ENCODE peak calls at places on chromosomes 12 and 14, in six cellular contexts. P is H7, S is uterus, C is aorta, K is AG04450, A is ovary. X is an unnamed sample. For H3K27me3, the result is how much of the 10 kb centered on the place peaks cover.

GRCh38 chr14:94650444-94650775 is 38.2 kb downstream of the SERPINA3 start:
- DNase-seq in P (no peak), S (no peak), C (no peak), K (no peak), A (no peak), X (no peak)

GRCh38 chr14:101288436-101289229 is 272.7 kb upstream of the DIO3 start:
- DNase-seq in P (no peak), S (peak), C (no peak), K (no peak), A (no peak), X (no peak)

GRCh38 chr12:46494424-46494823 is 121.9 kb upstream of the SLC38A2 start:
- DNase-seq in P (peak), S (no peak), C (no peak), K (peak), A (no peak), X (peak)

GRCh38 chr14:73452341-73453191 is 5.8 kb downstream of the NUMB start:
- DNase-seq in P (no peak), S (no peak), C (no peak), K (peak), A (no peak), X (peak)

GRCh38 chr14:100454437-100454836 is 131.3 kb downstream of the SLC25A47 start:
- DNase-seq in P (no peak), S (no peak), C (no peak), K (no peak), A (no peak), X (no peak)

GRCh38 chr12:88638388-88638787 is 58.1 kb upstream of the KITLG start:
- DNase-seq in P (peak), S (no peak), C (no peak), K (no peak), A (no peak), X (no peak)

GRCh38 chr12:93571854-93572711 is at the start of gene SOCS2:
- DNase-seq in P (peak), S (peak), C (peak), K (no peak), A (peak), X (no peak)

GRCh38 chr12:118060301-118061010 is 523 bp downstream of the WSB2 start:
- DNase-seq in P (peak), S (peak), C (peak), K (no peak), A (peak), X (no peak)

GRCh38 chr12:63935361-63935760 is 90.9 kb downstream of the SRGAP1 start:
- DNase-seq in P (no peak), S (no peak), C (no peak), K (no peak), A (no peak), X (no peak)

GRCh38 chr12:46379352-46379751 is 6.8 kb upstream of the SLC38A2 start:
- DNase-seq in P (no peak), S (no peak), C (no peak), K (no peak), A (no peak), X (no peak)

GRCh38 chr14:92925446-92925845 is 2.5 kb downstream of the CHGA start:
- DNase-seq in P (no peak), S (no peak), C (no peak), K (no peak), A (no peak), X (no peak)
- H3K4me3 ChIP-seq in P (no peak), S (no peak), C (no peak), K (no peak), A (no peak), X (no peak)

DNA sequence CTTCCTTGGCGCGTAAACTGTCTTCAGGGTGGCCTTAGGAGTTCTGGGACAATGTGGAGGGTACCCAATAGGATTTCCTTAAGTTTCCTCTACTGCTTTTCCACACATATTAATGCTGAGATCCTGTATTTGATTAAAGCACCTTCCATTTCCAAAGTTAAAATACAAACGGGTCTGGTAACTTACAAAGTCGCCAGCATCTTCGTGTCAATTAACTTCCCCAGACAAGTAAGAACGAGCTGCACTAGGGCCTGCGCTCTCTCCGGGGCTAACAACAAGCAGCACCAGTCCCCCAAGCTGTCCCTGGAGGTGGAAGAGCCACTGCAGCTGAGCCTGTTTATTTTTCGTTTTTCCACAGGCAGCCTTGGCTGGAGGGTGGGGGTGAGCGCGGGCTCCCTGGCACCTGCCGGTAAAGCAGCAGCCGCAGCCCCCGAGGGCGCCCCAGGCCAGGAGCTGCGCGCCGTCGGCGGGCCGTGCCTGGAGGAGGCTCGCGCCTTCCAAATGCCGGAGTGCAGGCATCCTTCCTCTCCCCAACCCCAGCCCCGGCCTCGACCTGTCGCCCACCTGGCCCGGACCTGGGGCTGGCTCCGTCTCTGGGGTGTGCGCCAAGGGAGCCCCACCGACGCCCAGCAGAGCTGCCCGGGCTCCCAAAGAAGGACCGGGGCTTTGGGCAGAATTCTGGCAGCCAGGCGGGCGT is 130.7 kb downstream of the NDUFA12 start:
- DNase-seq in P (peak), S (no peak), C (no peak), K (no peak), A (peak), X (no peak)
- H3K27me3 ChIP-seq in P (under half), S (under half), C (under half), K (under half), A (under half), X (under half)

GRCh38 chr12:22627351-22627750 is 2.4 kb downstream of the ETNK1 start:
- DNase-seq in P (no peak), S (no peak), C (no peak), K (no peak), A (no peak), X (no peak)
- H3K4me3 ChIP-seq in P (no peak), S (peak), C (peak), K (peak), A (peak), X (peak)

DNA sequence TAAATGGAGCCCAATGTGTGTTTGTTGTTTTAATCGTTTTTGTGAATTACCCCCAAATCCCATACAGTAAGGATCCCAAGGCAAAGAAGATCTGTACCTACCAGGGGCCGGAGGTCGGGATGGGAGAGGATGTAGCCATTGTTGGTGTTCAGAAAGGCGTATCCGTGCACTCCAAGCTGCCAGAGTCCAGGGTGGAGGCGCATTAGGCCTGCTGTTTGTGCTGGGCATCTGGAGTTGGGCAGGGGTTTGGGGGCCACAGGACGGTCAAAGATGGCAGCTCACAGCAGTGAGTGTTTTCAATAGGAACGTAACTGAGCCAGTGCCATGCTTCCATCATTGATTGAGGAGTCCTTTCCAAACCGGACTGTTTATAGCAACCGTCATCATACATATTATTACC is 40.2 kb downstream of the CACNA2D4 start:
- DNase-seq in P (no peak), S (no peak), C (no peak), K (no peak), A (no peak), X (no peak)
- H3K27me3 ChIP-seq in P (under half), S (under half), C (under half), K (half or more), A (under half), X (under half)

GRCh38 chr12:70052931-70053497 is 190.2 kb upstream of the CNOT2 start:
- DNase-seq in P (no peak), S (peak), C (no peak), K (no peak), A (no peak), X (peak)
- H3K4me3 ChIP-seq in P (no peak), S (no peak), C (no peak), K (no peak), A (no peak), X (no peak)

GRCh38 chr14:56795284-56795622 is 15.0 kb downstream of the OTX2 start:
- DNase-seq in P (no peak), S (no peak), C (no peak), K (no peak), A (no peak), X (no peak)
- H3K27me3 ChIP-seq in P (half or more), S (half or more), C (under half), K (half or more), A (under half), X (half or more)

GRCh38 chr12:50239355-50239891 is 43.9 kb downstream of the LIMA1 start:
- DNase-seq in P (no peak), S (no peak), C (no peak), K (no peak), A (no peak), X (no peak)

GRCh38 chr12:50240792-50241114 is 42.6 kb downstream of the LIMA1 start:
- DNase-seq in P (no peak), S (no peak), C (no peak), K (no peak), A (no peak), X (no peak)

GRCh38 chr12:50240096-50240791 is 43.1 kb downstream of the LIMA1 start:
- DNase-seq in P (no peak), S (no peak), C (no peak), K (no peak), A (no peak), X (no peak)

GRCh38 chr12:50242751-50243191 is 40.5 kb downstream of the LIMA1 start:
- DNase-seq in P (no peak), S (no peak), C (no peak), K (no peak), A (no peak), X (no peak)

DNA sequence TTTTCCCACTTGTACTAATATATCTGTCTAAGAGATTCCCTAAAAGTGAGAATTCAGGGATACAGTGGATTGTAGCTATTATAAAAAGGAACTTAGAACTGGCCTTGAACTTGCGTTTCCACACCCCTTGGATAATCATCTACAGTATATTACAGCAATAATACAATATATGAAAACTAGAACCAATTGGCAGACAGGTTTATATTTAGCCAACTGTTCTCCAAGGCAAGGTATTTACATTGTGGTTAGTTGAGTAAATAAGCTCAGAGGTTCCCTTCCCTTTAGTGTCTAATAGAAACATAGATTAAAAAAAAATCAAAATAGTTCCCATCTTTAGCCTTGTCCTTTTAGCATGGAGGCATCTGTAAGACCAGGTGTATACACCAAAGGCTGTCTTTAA is 42.1 kb downstream of the LIMA1 start:
- DNase-seq in P (no peak), S (no peak), C (no peak), K (no peak), A (no peak), X (no peak)
- H3K4me3 ChIP-seq in P (no peak), S (no peak), C (no peak), K (no peak), A (no peak), X (no peak)

GRCh38 chr12:125167658-125168057 is 102.4 kb downstream of the AACS start:
- DNase-seq in P (no peak), S (no peak), C (no peak), K (no peak), A (no peak), X (no peak)

GRCh38 chr12:125172231-125172850 is 107.1 kb downstream of the AACS start:
- DNase-seq in P (no peak), S (no peak), C (no peak), K (no peak), A (no peak), X (no peak)

GRCh38 chr12:125171267-125171666 is 106.0 kb downstream of the AACS start:
- DNase-seq in P (no peak), S (no peak), C (no peak), K (no peak), A (no peak), X (no peak)

GRCh38 chr12:125169870-125170269 is 104.6 kb downstream of the AACS start:
- DNase-seq in P (no peak), S (no peak), C (no peak), K (no peak), A (no peak), X (no peak)

GRCh38 chr12:125169451-125169850 is 104.2 kb downstream of the AACS start:
- DNase-seq in P (no peak), S (no peak), C (no peak), K (no peak), A (no peak), X (no peak)
- H3K27me3 ChIP-seq in P (under half), S (under half), C (under half), K (under half), A (under half), X (under half)

DNA sequence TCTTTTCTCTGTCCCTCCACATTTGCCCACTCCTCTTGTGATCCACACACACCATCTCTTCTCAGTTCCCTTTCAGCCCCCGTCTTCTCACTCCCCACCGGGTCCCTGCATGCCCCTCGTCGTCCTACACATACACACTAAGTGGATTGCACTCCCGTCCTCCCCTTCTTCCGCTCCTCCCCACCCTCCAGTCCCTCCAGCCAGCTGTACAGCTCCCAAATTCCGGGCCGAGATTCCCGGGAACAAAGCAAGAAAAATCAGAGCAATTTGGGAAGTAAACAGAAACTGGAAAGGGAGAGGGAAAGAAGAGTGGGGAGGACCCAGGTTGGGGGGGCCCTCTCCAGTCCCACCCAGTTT is 282 bp upstream of the IGFBP6 start:
- DNase-seq in P (peak), S (no peak), C (peak), K (no peak), A (no peak), X (no peak)
- H3K4me3 ChIP-seq in P (peak), S (peak), C (peak), K (peak), A (peak), X (peak)